ENCODE peak calls at places on chromosomes 2 and 18, in seven cellular contexts. U is A673, E is heart right ventricle, N is mucosa of descending colon, A is adrenal gland, Q is left ventricle myocardium inferior, T is suprapubic skin. Z is an unnamed sample. For H3K36me3, the result is how much of the 10 kb centered on the place peaks cover.

GRCh38 chr2:115484483-115484882 is 1042.0 kb downstream of the DPP10 start:
- DNase-seq in U (no peak), E (no peak), N (no peak), A (no peak), Q (no peak), T (no peak), Z (peak)

GRCh38 chr2:16664052-16664731 is 1.4 kb downstream of the CYRIA start:
- DNase-seq in U (peak), E (peak), N (peak), A (peak), Q (no peak), T (no peak), Z (no peak)

GRCh38 chr2:176385219-176385618 is 116.0 kb downstream of the MTX2 start:
- DNase-seq in U (no peak), E (no peak), N (no peak), A (no peak), Q (no peak), T (no peak), Z (no peak)

GRCh38 chr18:79385749-79386341 is 9.9 kb upstream of the NFATC1 start:
- DNase-seq in U (no peak), E (no peak), N (no peak), A (no peak), Q (no peak), T (no peak), Z (no peak)

GRCh38 chr18:63253428-63254372 is 65.9 kb downstream of the BCL2 start:
- DNase-seq in U (no peak), E (no peak), N (no peak), A (no peak), Q (no peak), T (no peak), Z (no peak)

GRCh38 chr2:192379736-192380135 is 185.0 kb upstream of the TMEFF2 start:
- DNase-seq in U (peak), E (no peak), N (no peak), A (no peak), Q (no peak), T (no peak), Z (no peak)

GRCh38 chr2:104452558-104452957 is 401.4 kb upstream of the POU3F3 start:
- DNase-seq in U (no peak), E (no peak), N (no peak), A (no peak), Q (no peak), T (no peak), Z (no peak)

GRCh38 chr2:118554616-118555015 is 292.8 kb downstream of the EN1 start:
- DNase-seq in U (no peak), E (no peak), N (no peak), A (no peak), Q (no peak), T (no peak), Z (no peak)

GRCh38 chr2:41722668-41723369 is 325.0 kb upstream of the PKDCC start:
- DNase-seq in U (no peak), E (peak), N (no peak), A (no peak), Q (peak), T (no peak), Z (peak)

GRCh38 chr2:157839162-157839801 is 36.8 kb downstream of the ACVR1 start:
- DNase-seq in U (peak), E (no peak), N (no peak), A (no peak), Q (no peak), T (no peak), Z (no peak)

GRCh38 chr2:67515021-67515420 is 117.9 kb downstream of the ETAA1 start:
- DNase-seq in U (no peak), E (no peak), N (no peak), A (no peak), Q (no peak), T (no peak), Z (no peak)

GRCh38 chr2:163479599-163479998 is 256.2 kb downstream of the FIGN start:
- DNase-seq in U (no peak), E (no peak), N (no peak), A (no peak), Q (no peak), T (no peak), Z (no peak)

GRCh38 chr2:86068098-86069047 is 37.3 kb downstream of the POLR1A start:
- DNase-seq in U (no peak), E (no peak), N (no peak), A (no peak), Q (no peak), T (no peak), Z (no peak)

GRCh38 chr2:32812316-32812715 is 134.4 kb upstream of the LTBP1 start:
- DNase-seq in U (no peak), E (no peak), N (no peak), A (no peak), Q (no peak), T (no peak), Z (no peak)

GRCh38 chr18:78774741-78775141 is 204.9 kb upstream of the SALL3 start:
- DNase-seq in U (no peak), E (no peak), N (no peak), A (no peak), Q (no peak), T (peak), Z (no peak)

GRCh38 chr18:34809697-34810096 is 99.6 kb downstream of the DTNA start:
- DNase-seq in U (peak), E (peak), N (peak), A (no peak), Q (peak), T (no peak), Z (no peak)
- TF ChIP-seq CTCF in U (peak), E (peak), N (no peak), A (peak), Q (peak), T (peak), Z (peak)

GRCh38 chr2:144452169-144453038 is 67.5 kb downstream of the ZEB2 start:
- DNase-seq in U (peak), E (no peak), N (no peak), A (no peak), Q (no peak), T (no peak), Z (no peak)
- H3K4me3 ChIP-seq in U (peak), E (no peak), N (no peak), A (no peak), Q (peak), T (peak), Z (peak)

DNA sequence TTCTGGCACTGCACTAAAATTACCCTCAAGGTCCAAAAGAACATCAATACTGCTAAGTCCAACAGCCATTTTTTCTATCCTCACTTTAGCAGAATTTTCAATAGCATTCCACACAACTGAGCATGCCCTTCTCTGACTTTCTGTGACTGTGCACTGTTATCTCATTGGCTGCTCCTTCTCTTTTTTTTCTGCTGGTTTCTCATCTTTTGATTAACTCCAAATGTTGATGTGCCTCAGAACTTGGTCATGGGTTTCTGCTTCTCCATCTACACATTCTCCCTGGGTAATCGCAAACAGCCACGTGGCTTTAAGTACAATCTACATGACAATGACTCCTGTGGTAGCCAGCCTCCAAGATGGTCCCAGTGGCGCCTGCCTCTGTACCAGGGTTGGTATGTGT is 75.0 kb upstream of the CD226 start:
- DNase-seq in U (no peak), E (no peak), N (no peak), A (no peak), Q (no peak), T (no peak), Z (no peak)
- H3K36me3 ChIP-seq in U (under half), E (under half), N (under half), A (under half), Q (half or more), T (under half), Z (under half)

GRCh38 chr2:43035922-43036321 is 190.5 kb downstream of the ZFP36L2 start:
- DNase-seq in U (no peak), E (no peak), N (no peak), A (no peak), Q (no peak), T (no peak), Z (no peak)
- TF ChIP-seq CTCF in U (peak), E (no peak), N (no peak), A (no peak), Q (no peak), T (no peak), Z (no peak)

GRCh38 chr2:154623819-154624218 is 74.7 kb upstream of the KCNJ3 start:
- DNase-seq in U (peak), E (peak), N (peak), A (peak), Q (no peak), T (no peak), Z (peak)
- H3K4me3 ChIP-seq in U (no peak), E (no peak), N (no peak), A (no peak), Q (no peak), T (no peak), Z (no peak)

GRCh38 chr2:170950221-170950737 is 21.2 kb downstream of the GORASP2 start:
- DNase-seq in U (no peak), E (no peak), N (no peak), A (no peak), Q (no peak), T (no peak), Z (no peak)
- H3K36me3 ChIP-seq in U (half or more), E (under half), N (under half), A (under half), Q (half or more), T (half or more), Z (under half)

GRCh38 chr2:106596844-106597243 is 109.7 kb downstream of the CD8B2 start:
- DNase-seq in U (peak), E (no peak), N (no peak), A (no peak), Q (no peak), T (no peak), Z (no peak)
- TF ChIP-seq CTCF in U (peak), E (peak), N (no peak), A (no peak), Q (peak), T (peak), Z (peak)

DNA sequence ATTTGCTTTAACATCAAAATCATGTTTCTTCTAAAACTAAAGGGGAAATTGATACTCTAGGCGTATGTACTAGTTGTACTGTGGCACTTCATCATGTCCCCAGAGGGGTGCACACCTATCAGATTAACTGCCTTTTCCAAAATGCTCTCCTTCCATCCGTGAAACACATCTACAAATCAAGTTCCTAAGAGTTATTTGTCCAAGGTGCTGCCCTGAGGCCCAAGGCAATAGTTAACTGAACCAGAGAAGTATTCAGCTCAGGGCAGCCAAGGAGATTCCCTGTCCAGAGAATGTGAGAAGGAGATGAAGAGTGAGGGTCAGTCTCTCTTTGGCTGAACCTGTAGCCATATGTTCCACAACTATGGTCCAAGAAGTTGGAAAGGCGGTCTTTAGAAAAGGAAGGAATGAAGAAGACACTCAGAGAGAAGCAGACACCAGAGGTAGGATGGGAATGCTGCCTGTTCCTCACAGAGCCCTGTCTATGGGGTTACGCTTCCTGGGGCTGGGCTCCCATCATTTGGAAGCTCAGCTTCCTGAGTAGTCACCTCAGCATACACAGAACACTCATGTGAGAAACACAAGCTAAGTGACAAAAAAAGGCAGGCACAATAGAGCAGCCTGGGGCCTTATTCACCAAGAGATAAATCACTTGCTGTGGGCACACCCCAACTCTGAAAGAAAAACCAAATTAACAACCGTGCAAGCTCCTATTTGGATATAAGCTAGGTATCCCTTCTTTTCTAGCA is 55.6 kb downstream of the ANKRD44 start:
- DNase-seq in U (no peak), E (no peak), N (no peak), A (no peak), Q (no peak), T (no peak), Z (no peak)
- H3K4me3 ChIP-seq in U (no peak), E (no peak), N (no peak), A (no peak), Q (peak), T (no peak), Z (no peak)

GRCh38 chr2:135064149-135064548 is 12.1 kb downstream of the RAB3GAP1 start:
- DNase-seq in U (no peak), E (no peak), N (no peak), A (no peak), Q (no peak), T (no peak), Z (no peak)
- H3K36me3 ChIP-seq in U (under half), E (under half), N (under half), A (under half), Q (under half), T (under half), Z (under half)

GRCh38 chr2:26561918-26562810 is 79.0 kb downstream of the CIB4 start:
- DNase-seq in U (no peak), E (peak), N (peak), A (peak), Q (peak), T (peak), Z (no peak)
- TF ChIP-seq CTCF in U (no peak), E (no peak), N (no peak), A (no peak), Q (peak), T (no peak), Z (peak)

Z was measured in kidney epithelial cell.